ENCODE peak calls at places on chromosomes 1 and 21, in eight cellular contexts. One of them, this sample, is unnamed. For H4K20me1, the result is how much of the 10 kb centered on the place peaks cover.

GRCh38 chr1:228142616-228143203 is 2.6 kb downstream of the GUK1 start:
- DNase-seq in mammary epithelial cell: no peak
- DNase-seq in neural progenitor cell: no peak
- DNase-seq in hepatocyte: no peak
- DNase-seq in fibroblast of lung: no peak
- DNase-seq in SK-N-SH: no peak
- DNase-seq in astrocyte: no peak
- DNase-seq in HCT116: no peak
- DNase-seq in this sample: no peak

GRCh38 chr1:245310605-245311531 is 156.1 kb downstream of the KIF26B start:
- DNase-seq in fibroblast of lung: no peak
- DNase-seq in SK-N-SH: peak
- DNase-seq in astrocyte: no peak
- DNase-seq in HCT116: no peak
- DNase-seq in neural progenitor cell: peak
- DNase-seq in mammary epithelial cell: no peak
- DNase-seq in hepatocyte: peak
- DNase-seq in this sample: no peak

GRCh38 chr1:23122023-23122738 is 46.5 kb downstream of the LUZP1 start:
- DNase-seq in mammary epithelial cell: no peak
- DNase-seq in fibroblast of lung: peak
- DNase-seq in SK-N-SH: no peak
- DNase-seq in neural progenitor cell: peak
- DNase-seq in HCT116: no peak
- DNase-seq in hepatocyte: peak
- DNase-seq in astrocyte: peak
- DNase-seq in this sample: peak

GRCh38 chr1:159790237-159790917 is 9.6 kb downstream of the DUSP23 start:
- DNase-seq in HCT116: peak
- DNase-seq in fibroblast of lung: peak
- DNase-seq in neural progenitor cell: peak
- DNase-seq in astrocyte: no peak
- DNase-seq in mammary epithelial cell: no peak
- DNase-seq in hepatocyte: peak
- DNase-seq in SK-N-SH: peak
- DNase-seq in this sample: no peak

GRCh38 chr1:155188268-155188667 is 14.6 kb downstream of the TRIM46 start:
- DNase-seq in fibroblast of lung: no peak
- DNase-seq in hepatocyte: no peak
- DNase-seq in SK-N-SH: no peak
- DNase-seq in astrocyte: no peak
- DNase-seq in mammary epithelial cell: no peak
- DNase-seq in neural progenitor cell: no peak
- DNase-seq in HCT116: no peak
- DNase-seq in this sample: no peak

GRCh38 chr1:77487631-77488030 is 194.8 kb downstream of the ZZZ3 start:
- DNase-seq in fibroblast of lung: no peak
- DNase-seq in mammary epithelial cell: no peak
- DNase-seq in HCT116: no peak
- DNase-seq in neural progenitor cell: no peak
- DNase-seq in astrocyte: no peak
- DNase-seq in SK-N-SH: no peak
- DNase-seq in hepatocyte: no peak
- DNase-seq in this sample: no peak

GRCh38 chr1:107135466-107135865 is 5.4 kb upstream of the NTNG1 start:
- DNase-seq in HCT116: no peak
- DNase-seq in SK-N-SH: no peak
- DNase-seq in fibroblast of lung: peak
- DNase-seq in hepatocyte: peak
- DNase-seq in mammary epithelial cell: peak
- DNase-seq in neural progenitor cell: peak
- DNase-seq in astrocyte: peak
- DNase-seq in this sample: peak

GRCh38 chr1:174405219-174405618 is 42.5 kb upstream of the GPR52 start:
- DNase-seq in fibroblast of lung: no peak
- DNase-seq in SK-N-SH: no peak
- DNase-seq in hepatocyte: no peak
- DNase-seq in HCT116: no peak
- DNase-seq in neural progenitor cell: no peak
- DNase-seq in mammary epithelial cell: peak
- DNase-seq in astrocyte: peak
- DNase-seq in this sample: no peak

GRCh38 chr1:244242446-244242845 is 191.4 kb downstream of the ZBTB18 start:
- DNase-seq in mammary epithelial cell: no peak
- DNase-seq in astrocyte: no peak
- DNase-seq in hepatocyte: no peak
- DNase-seq in HCT116: no peak
- DNase-seq in neural progenitor cell: no peak
- DNase-seq in SK-N-SH: no peak
- DNase-seq in fibroblast of lung: no peak
- DNase-seq in this sample: no peak

GRCh38 chr1:212816567-212817278 is 25.0 kb downstream of the TATDN3 start:
- DNase-seq in HCT116: no peak
- DNase-seq in astrocyte: no peak
- DNase-seq in fibroblast of lung: peak
- DNase-seq in SK-N-SH: peak
- DNase-seq in mammary epithelial cell: no peak
- DNase-seq in neural progenitor cell: no peak
- DNase-seq in hepatocyte: no peak
- DNase-seq in this sample: no peak

GRCh38 chr1:152043870-152044269 is 7.1 kb upstream of the S100A11 start:
- DNase-seq in hepatocyte: no peak
- DNase-seq in HCT116: no peak
- DNase-seq in fibroblast of lung: no peak
- DNase-seq in astrocyte: no peak
- DNase-seq in SK-N-SH: no peak
- DNase-seq in mammary epithelial cell: no peak
- DNase-seq in neural progenitor cell: no peak
- DNase-seq in this sample: no peak

GRCh38 chr1:155272466-155273133 is 704 bp downstream of the CLK2 start:
- DNase-seq in HCT116: no peak
- DNase-seq in fibroblast of lung: peak
- DNase-seq in astrocyte: peak
- DNase-seq in mammary epithelial cell: peak
- DNase-seq in hepatocyte: no peak
- DNase-seq in SK-N-SH: peak
- DNase-seq in neural progenitor cell: no peak
- DNase-seq in this sample: no peak

GRCh38 chr21:35579520-35580293 is 480.6 kb downstream of the SETD4 start:
- DNase-seq in hepatocyte: no peak
- DNase-seq in SK-N-SH: no peak
- DNase-seq in mammary epithelial cell: peak
- DNase-seq in astrocyte: no peak
- DNase-seq in fibroblast of lung: peak
- DNase-seq in neural progenitor cell: no peak
- DNase-seq in HCT116: no peak
- DNase-seq in this sample: no peak

GRCh38 chr1:50827546-50827945 is 132.5 kb downstream of the FAF1 start:
- DNase-seq in mammary epithelial cell: no peak
- DNase-seq in astrocyte: no peak
- DNase-seq in fibroblast of lung: no peak
- DNase-seq in SK-N-SH: no peak
- DNase-seq in neural progenitor cell: no peak
- DNase-seq in hepatocyte: no peak
- DNase-seq in HCT116: no peak
- DNase-seq in this sample: no peak

GRCh38 chr1:211557894-211558625 is 20.9 kb downstream of the SLC30A1 start:
- DNase-seq in astrocyte: no peak
- DNase-seq in HCT116: no peak
- DNase-seq in fibroblast of lung: no peak
- DNase-seq in hepatocyte: no peak
- DNase-seq in SK-N-SH: no peak
- DNase-seq in neural progenitor cell: no peak
- DNase-seq in mammary epithelial cell: no peak
- DNase-seq in this sample: no peak

GRCh38 chr1:38990746-38991637 is at the start of gene AKIRIN1:
- DNase-seq in mammary epithelial cell: peak
- DNase-seq in SK-N-SH: peak
- DNase-seq in hepatocyte: peak
- DNase-seq in fibroblast of lung: peak
- DNase-seq in neural progenitor cell: peak
- DNase-seq in HCT116: peak
- DNase-seq in astrocyte: peak
- DNase-seq in this sample: peak

GRCh38 chr1:38991638-38992449 is 768 bp downstream of the AKIRIN1 start:
- DNase-seq in neural progenitor cell: peak
- DNase-seq in hepatocyte: peak
- DNase-seq in astrocyte: peak
- DNase-seq in HCT116: no peak
- DNase-seq in SK-N-SH: peak
- DNase-seq in fibroblast of lung: peak
- DNase-seq in mammary epithelial cell: peak
- DNase-seq in this sample: peak

GRCh38 chr1:38997034-38997900 is 6.2 kb downstream of the AKIRIN1 start:
- DNase-seq in SK-N-SH: no peak
- DNase-seq in astrocyte: no peak
- DNase-seq in mammary epithelial cell: no peak
- DNase-seq in fibroblast of lung: peak
- DNase-seq in HCT116: no peak
- DNase-seq in neural progenitor cell: no peak
- DNase-seq in hepatocyte: no peak
- DNase-seq in this sample: no peak

GRCh38 chr1:38992450-38993111 is 1.5 kb downstream of the AKIRIN1 start:
- DNase-seq in fibroblast of lung: no peak
- DNase-seq in SK-N-SH: no peak
- DNase-seq in neural progenitor cell: no peak
- DNase-seq in hepatocyte: peak
- DNase-seq in mammary epithelial cell: no peak
- DNase-seq in HCT116: no peak
- DNase-seq in astrocyte: no peak
- DNase-seq in this sample: no peak

DNA sequence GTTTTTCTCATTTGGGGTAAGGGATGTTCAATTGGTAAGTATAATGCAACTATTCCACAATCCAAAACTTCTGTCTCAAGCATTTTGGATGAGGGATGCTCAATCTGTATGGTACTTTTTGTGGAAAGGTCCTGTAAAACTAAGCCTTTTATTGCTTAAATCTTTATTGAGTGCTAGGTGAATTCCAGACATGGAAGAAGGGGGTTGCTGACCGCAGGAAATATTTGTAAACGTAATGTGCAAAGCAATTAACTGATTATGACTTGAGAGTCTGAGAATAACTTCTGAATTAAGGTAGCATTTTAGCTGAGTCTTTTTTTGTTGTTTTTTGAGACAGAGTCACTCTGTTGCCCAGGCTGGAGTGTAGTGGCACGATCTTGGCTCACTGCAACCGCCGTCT is 3.1 kb downstream of the AKIRIN1 start:
- DNase-seq in mammary epithelial cell: no peak
- DNase-seq in HCT116: no peak
- DNase-seq in astrocyte: no peak
- DNase-seq in neural progenitor cell: no peak
- DNase-seq in hepatocyte: no peak
- DNase-seq in fibroblast of lung: no peak
- DNase-seq in SK-N-SH: no peak
- DNase-seq in this sample: no peak
- H4K20me1 ChIP-seq in mammary epithelial cell: under half
- H4K20me1 ChIP-seq in HCT116: under half
- H4K20me1 ChIP-seq in astrocyte: half or more
- H4K20me1 ChIP-seq in neural progenitor cell: half or more
- H4K20me1 ChIP-seq in hepatocyte: half or more
- H4K20me1 ChIP-seq in fibroblast of lung: under half
- H4K20me1 ChIP-seq in SK-N-SH: half or more
- H4K20me1 ChIP-seq in this sample: half or more

DNA sequence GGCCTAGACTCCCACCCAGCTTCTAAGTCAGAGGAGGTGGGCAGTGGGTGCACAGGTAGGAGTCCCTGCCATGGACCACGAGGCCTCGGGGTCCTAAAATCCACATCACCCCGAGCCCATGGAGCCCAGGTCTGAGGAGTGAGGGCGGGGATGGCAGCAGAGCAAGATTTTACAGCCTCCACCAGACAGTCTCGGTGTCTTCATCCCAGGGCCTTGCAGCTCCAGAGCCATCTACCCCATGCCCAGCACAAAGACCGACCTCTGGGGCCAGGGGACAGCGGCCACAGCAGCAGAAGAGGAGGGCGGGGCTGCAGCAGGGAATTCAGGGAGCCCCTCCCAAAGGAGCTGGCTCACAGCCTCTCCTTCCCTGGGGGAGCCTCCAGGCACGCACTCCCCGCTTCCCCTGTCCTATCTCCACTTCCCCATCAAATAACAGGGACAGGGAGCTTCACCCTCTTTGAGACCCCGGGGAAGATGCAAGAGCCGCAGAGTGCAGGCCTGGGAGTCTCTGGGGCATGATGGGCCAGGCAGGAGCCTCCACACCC is 14.6 kb downstream of the CHD5 start:
- DNase-seq in hepatocyte: no peak
- DNase-seq in fibroblast of lung: no peak
- DNase-seq in mammary epithelial cell: no peak
- DNase-seq in neural progenitor cell: no peak
- DNase-seq in astrocyte: no peak
- DNase-seq in HCT116: no peak
- DNase-seq in SK-N-SH: no peak
- DNase-seq in this sample: no peak
- H4K20me1 ChIP-seq in hepatocyte: under half
- H4K20me1 ChIP-seq in fibroblast of lung: under half
- H4K20me1 ChIP-seq in mammary epithelial cell: under half
- H4K20me1 ChIP-seq in neural progenitor cell: under half
- H4K20me1 ChIP-seq in astrocyte: under half
- H4K20me1 ChIP-seq in HCT116: under half
- H4K20me1 ChIP-seq in SK-N-SH: under half
- H4K20me1 ChIP-seq in this sample: under half

DNA sequence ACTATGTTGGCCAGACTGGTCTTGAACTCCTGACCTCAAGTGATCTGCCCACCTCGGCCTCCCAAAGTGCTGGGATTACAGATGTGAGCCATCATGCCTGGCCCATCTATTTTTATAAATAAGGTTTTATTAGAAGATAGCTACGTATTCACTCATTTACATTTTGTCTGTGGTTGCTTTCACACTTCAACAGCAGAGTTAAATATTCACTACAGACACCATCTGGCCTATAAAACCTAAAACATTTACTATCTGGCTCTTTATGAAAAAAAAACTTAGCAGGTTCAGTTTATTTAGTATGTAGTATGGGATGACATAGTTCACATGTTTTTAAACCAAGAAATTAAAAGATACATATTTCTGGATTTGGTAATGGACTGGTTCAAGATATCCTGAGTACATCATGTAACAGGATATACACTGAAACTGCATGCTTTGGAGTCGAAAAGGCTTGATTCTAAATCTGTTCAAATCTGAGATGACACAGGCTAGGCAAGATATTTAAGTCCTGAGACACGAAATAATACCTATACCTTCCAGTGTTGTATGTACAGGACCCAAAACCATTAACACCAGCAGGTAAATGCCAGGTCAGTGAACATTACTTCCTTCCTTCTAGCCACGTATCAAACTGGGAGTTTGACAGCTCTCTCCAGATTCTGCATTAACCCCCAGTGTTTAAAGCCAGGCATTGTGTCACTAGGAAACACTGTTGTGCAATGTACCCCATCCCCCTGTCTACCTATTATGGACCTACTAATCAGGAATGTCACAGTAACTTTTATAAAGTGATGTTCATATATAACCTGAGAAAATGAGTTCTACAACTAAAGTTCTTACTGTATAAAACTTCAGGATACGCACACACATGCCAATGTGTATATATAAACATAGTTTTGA is 54.3 kb upstream of the SDC3 start:
- DNase-seq in fibroblast of lung: no peak
- DNase-seq in neural progenitor cell: no peak
- DNase-seq in mammary epithelial cell: no peak
- DNase-seq in SK-N-SH: no peak
- DNase-seq in astrocyte: no peak
- DNase-seq in HCT116: no peak
- DNase-seq in hepatocyte: no peak
- DNase-seq in this sample: no peak
- H4K20me1 ChIP-seq in fibroblast of lung: under half
- H4K20me1 ChIP-seq in neural progenitor cell: half or more
- H4K20me1 ChIP-seq in mammary epithelial cell: under half
- H4K20me1 ChIP-seq in SK-N-SH: under half
- H4K20me1 ChIP-seq in astrocyte: half or more
- H4K20me1 ChIP-seq in HCT116: under half
- H4K20me1 ChIP-seq in hepatocyte: half or more
- H4K20me1 ChIP-seq in this sample: under half

GRCh38 chr21:44433791-44434567 is 21.3 kb upstream of the LRRC3 start:
- DNase-seq in HCT116: no peak
- DNase-seq in SK-N-SH: no peak
- DNase-seq in astrocyte: no peak
- DNase-seq in hepatocyte: no peak
- DNase-seq in neural progenitor cell: no peak
- DNase-seq in mammary epithelial cell: no peak
- DNase-seq in fibroblast of lung: no peak
- DNase-seq in this sample: no peak
- H4K20me1 ChIP-seq in HCT116: under half
- H4K20me1 ChIP-seq in SK-N-SH: under half
- H4K20me1 ChIP-seq in astrocyte: under half
- H4K20me1 ChIP-seq in hepatocyte: under half
- H4K20me1 ChIP-seq in neural progenitor cell: under half
- H4K20me1 ChIP-seq in mammary epithelial cell: under half
- H4K20me1 ChIP-seq in fibroblast of lung: under half
- H4K20me1 ChIP-seq in this sample: under half

This sample was measured in PC-9.